ENCODE peak calls at places on chromosomes 13 and 19, in nine cellular contexts. X is neural progenitor cell; U is CD4-positive, alpha-beta T cell; R is fibroblast of pulmonary artery; B is omental fat pad; F is lower lobe of right lung; W is CD8-positive, alpha-beta T cell; V is chondrocyte; M is mesothelial cell of epicardium. Q is an unnamed sample.

GRCh38 chr13:57045816-57046691 is 94.7 kb upstream of the PRR20A start:
- DNase-seq in X (peak; percentile 29), U (no peak), R (peak; percentile 50), B (no peak), F (no peak), W (no peak), V (no peak), M (no peak), Q (no peak)

GRCh38 chr13:94988654-94989053 is 276.3 kb upstream of the SOX21 start:
- DNase-seq in X (peak; percentile 40), U (no peak), R (peak; percentile 23), B (no peak), F (no peak), W (no peak), V (no peak), M (no peak), Q (no peak)

GRCh38 chr13:108200781-108201398 is 14.4 kb downstream of the LIG4 start:
- DNase-seq in X (no peak), U (no peak), R (peak; percentile 13), B (no peak), F (no peak), W (no peak), V (no peak), M (no peak), Q (no peak)

GRCh38 chr13:112531263-112531794 is 56.6 kb downstream of the TUBGCP3 start:
- DNase-seq in X (no peak), U (no peak), R (no peak), B (no peak), F (no peak), W (no peak), V (no peak), M (no peak), Q (no peak)

GRCh38 chr13:30410705-30411125 is 11.6 kb upstream of the UBE2L5 start:
- DNase-seq in X (no peak), U (no peak), R (no peak), B (no peak), F (no peak), W (no peak), V (no peak), M (no peak), Q (no peak)

GRCh38 chr19:8096071-8096470 is 43.5 kb downstream of the CCL25 start:
- DNase-seq in X (no peak), U (no peak), R (no peak), B (no peak), F (peak; percentile 34), W (no peak), V (no peak), M (no peak), Q (no peak)

GRCh38 chr13:47632311-47632710 is 368.8 kb downstream of the SUCLA2 start:
- DNase-seq in X (peak; percentile 30), U (no peak), R (no peak), B (no peak), F (no peak), W (no peak), V (no peak), M (no peak), Q (no peak)

GRCh38 chr13:39132286-39132685 is 94.0 kb downstream of the NHLRC3 start:
- DNase-seq in X (no peak), U (no peak), R (no peak), B (no peak), F (no peak), W (no peak), V (no peak), M (no peak), Q (no peak)

GRCh38 chr13:55528434-55528833 is 1612.3 kb upstream of the PRR20A start:
- DNase-seq in X (peak; percentile 68), U (no peak), R (no peak), B (no peak), F (no peak), W (no peak), V (no peak), M (no peak), Q (no peak)

GRCh38 chr19:35644987-35645679 is 3.0 kb upstream of the COX6B1 start:
- DNase-seq in X (peak; percentile 96), U (peak; percentile 65), R (peak; percentile 49), B (peak; percentile 79), F (peak; percentile 88), W (peak; percentile 72), V (no peak), M (peak; percentile 75), Q (peak; percentile 75)

GRCh38 chr19:48085904-48086864 is 24.4 kb downstream of the PLA2G4C start:
- DNase-seq in X (no peak), U (no peak), R (no peak), B (no peak), F (no peak), W (no peak), V (no peak), M (no peak), Q (no peak)
- TF ChIP-seq CTCF in X (peak; percentile 8), U (no peak), R (no peak), B (no peak), F (no peak), W (no peak), V (peak; percentile 23), M (no peak), Q (no peak)

GRCh38 chr19:39127812-39128510 is 2.4 kb downstream of the PAK4 start:
- DNase-seq in X (no peak), U (no peak), R (no peak), B (no peak), F (peak; percentile 53), W (no peak), V (no peak), M (no peak), Q (no peak)

GRCh38 chr19:39129116-39129515 is 3.5 kb downstream of the PAK4 start:
- DNase-seq in X (no peak), U (no peak), R (no peak), B (no peak), F (no peak), W (no peak), V (no peak), M (no peak), Q (no peak)

GRCh38 chr19:39126593-39127187 is 1.1 kb downstream of the PAK4 start:
- DNase-seq in X (peak; percentile 63), U (no peak), R (peak; percentile 31), B (no peak), F (peak; percentile 72), W (no peak), V (no peak), M (no peak), Q (no peak)

GRCh38 chr19:39130337-39131254 is 5.0 kb downstream of the PAK4 start:
- DNase-seq in X (no peak), U (no peak), R (no peak), B (no peak), F (no peak), W (no peak), V (no peak), M (no peak), Q (no peak)

GRCh38 chr19:39128511-39129079 is 3.0 kb downstream of the PAK4 start:
- DNase-seq in X (no peak), U (no peak), R (no peak), B (no peak), F (no peak), W (no peak), V (no peak), M (no peak), Q (no peak)
- TF ChIP-seq CTCF in X (no peak), U (no peak), R (no peak), B (no peak), F (no peak), W (no peak), V (no peak), M (no peak), Q (no peak)

GRCh38 chr19:29214411-29214810 is 1.5 kb upstream of the UQCRFS1 start:
- DNase-seq in X (no peak), U (no peak), R (no peak), B (no peak), F (no peak), W (no peak), V (no peak), M (no peak), Q (no peak)

GRCh38 chr19:29212614-29213573 is at the start of gene UQCRFS1:
- DNase-seq in X (peak; percentile 98), U (peak; percentile 95), R (peak; percentile 92), B (peak; percentile 75), F (peak; percentile 96), W (peak; percentile 95), V (peak; percentile 98), M (peak; percentile 94), Q (peak; percentile 85)

GRCh38 chr19:29216021-29216420 is 3.1 kb upstream of the UQCRFS1 start:
- DNase-seq in X (no peak), U (no peak), R (no peak), B (no peak), F (no peak), W (no peak), V (no peak), M (no peak), Q (no peak)

GRCh38 chr19:29217591-29217990 is 4.6 kb upstream of the UQCRFS1 start:
- DNase-seq in X (no peak), U (no peak), R (no peak), B (no peak), F (no peak), W (no peak), V (no peak), M (no peak), Q (no peak)

DNA sequence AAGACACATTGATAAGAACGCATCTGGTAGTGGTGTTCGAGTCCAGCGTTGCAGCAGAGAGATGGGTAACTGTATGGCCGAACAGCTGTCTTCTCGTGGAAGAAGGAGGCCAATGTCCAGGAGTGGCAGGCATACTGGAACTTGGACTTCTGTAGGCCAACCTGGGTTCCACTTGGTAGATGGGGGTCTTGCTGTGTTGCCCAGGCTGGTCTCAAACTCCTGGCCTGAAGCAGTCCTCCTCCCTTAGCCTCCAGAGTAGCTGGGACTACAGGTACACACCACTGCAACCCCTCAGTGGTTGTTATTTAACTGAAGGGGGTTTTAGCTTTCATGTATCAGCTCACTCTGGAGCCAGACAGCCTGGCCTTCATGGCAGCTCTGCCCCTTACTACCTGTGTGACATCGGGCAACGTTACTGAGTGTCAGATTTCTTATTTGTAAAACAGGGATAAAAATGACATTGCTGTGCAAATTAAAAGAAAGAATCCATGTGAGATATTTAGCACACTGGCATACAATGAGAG is 2.4 kb upstream of the UQCRFS1 start:
- DNase-seq in X (no peak), U (no peak), R (no peak), B (no peak), F (no peak), W (no peak), V (no peak), M (no peak), Q (no peak)
- TF ChIP-seq CTCF in X (no peak), U (no peak), R (no peak), B (no peak), F (no peak), W (no peak), V (no peak), M (no peak), Q (no peak)

DNA sequence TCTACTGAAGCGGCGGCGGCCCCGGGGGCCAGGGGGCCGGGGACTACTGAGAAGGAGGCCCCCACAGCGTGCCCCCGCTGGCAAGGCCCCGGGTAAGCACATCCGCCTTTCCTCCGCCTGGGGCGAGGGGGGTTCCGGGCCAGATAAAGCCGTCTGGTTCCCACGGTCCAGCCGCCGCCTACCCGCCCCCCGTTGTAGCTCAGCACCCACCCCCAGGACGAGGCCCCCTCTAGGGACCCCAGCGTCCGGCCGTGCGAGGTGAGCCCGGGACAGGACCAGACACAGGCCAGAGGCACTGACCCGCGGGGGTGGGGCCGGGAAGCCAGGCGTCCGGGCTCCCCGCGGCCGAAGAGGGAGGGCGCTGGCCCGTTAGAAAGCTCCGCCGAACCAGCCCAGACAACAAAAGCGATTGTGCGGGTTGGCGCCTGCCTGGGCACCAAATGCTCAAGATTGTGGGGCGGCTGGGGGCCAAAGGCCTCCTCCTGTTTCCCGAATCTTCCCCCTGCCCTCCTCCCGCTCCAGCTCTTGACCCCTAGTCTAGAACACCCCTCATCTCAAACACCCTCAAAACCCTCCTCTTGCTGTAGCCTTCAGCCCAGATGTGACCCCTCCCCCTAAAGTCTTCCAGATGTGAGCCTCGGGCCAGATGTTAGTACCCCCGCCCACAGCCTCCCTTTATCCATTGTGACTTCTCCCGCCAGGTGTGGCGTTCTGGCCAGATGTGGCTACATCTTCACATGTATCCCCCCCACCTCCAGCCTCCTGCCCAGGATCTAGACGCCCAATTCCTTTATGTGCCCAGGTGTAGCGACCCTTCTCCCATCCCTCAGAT is 867 bp upstream of the LTBP4 start:
- DNase-seq in X (peak; percentile 23), U (no peak), R (no peak), B (no peak), F (no peak), W (no peak), V (no peak), M (no peak), Q (no peak)
- TF ChIP-seq CTCF in X (no peak), U (no peak), R (no peak), B (no peak), F (no peak), W (no peak), V (no peak), M (no peak), Q (no peak)